ENCODE peak calls at places on chromosome 9, in seven cellular contexts. L is astrocyte of the cerebellum, K is aorta, V is lower leg skin, R is AG04450, D is transverse colon, H is GM12878. M is an unnamed sample.

GRCh38 chr9:15115702-15116639 is 191.0 kb downstream of the TTC39B start:
- DNase-seq in L (no peak), K (no peak), V (no peak), R (no peak), D (no peak), H (no peak), M (no peak)

GRCh38 chr9:2346277-2346913 is 275.2 kb upstream of the VLDLR start:
- DNase-seq in L (no peak), K (no peak), V (no peak), R (no peak), D (no peak), H (no peak), M (no peak)

GRCh38 chr9:30574355-30575151 is 1809.9 kb upstream of the ACO1 start:
- DNase-seq in L (no peak), K (no peak), V (no peak), R (no peak), D (no peak), H (no peak), M (no peak)

GRCh38 chr9:106757539-106757938 is 105.4 kb upstream of the ZNF462 start:
- DNase-seq in L (no peak), K (no peak), V (no peak), R (no peak), D (no peak), H (no peak), M (no peak)

GRCh38 chr9:86794356-86795046 is 152.8 kb downstream of the GAS1 start:
- DNase-seq in L (peak), K (no peak), V (no peak), R (peak), D (no peak), H (no peak), M (no peak)

GRCh38 chr9:116395409-116396037 is 241.9 kb downstream of the PAPPA start:
- DNase-seq in L (no peak), K (no peak), V (no peak), R (no peak), D (no peak), H (no peak), M (no peak)

GRCh38 chr9:21555911-21556310 is 73.8 kb upstream of the IFNE start:
- DNase-seq in L (no peak), K (no peak), V (no peak), R (no peak), D (no peak), H (no peak), M (no peak)

GRCh38 chr9:108151161-108151586 is 661.6 kb upstream of the KLF4 start:
- DNase-seq in L (no peak), K (no peak), V (no peak), R (peak), D (no peak), H (no peak), M (no peak)

GRCh38 chr9:81182421-81182820 is 506.9 kb downstream of the TLE1 start:
- DNase-seq in L (peak), K (no peak), V (no peak), R (peak), D (no peak), H (no peak), M (peak)

GRCh38 chr9:69089491-69089890 is 53.9 kb downstream of the FXN start:
- DNase-seq in L (no peak), K (no peak), V (no peak), R (no peak), D (no peak), H (no peak), M (no peak)

GRCh38 chr9:135280666-135281065 is 193.2 kb downstream of the OLFM1 start:
- DNase-seq in L (no peak), K (no peak), V (no peak), R (no peak), D (no peak), H (no peak), M (no peak)

GRCh38 chr9:33114746-33115145 is 38.3 kb upstream of the SMU1 start:
- DNase-seq in L (no peak), K (no peak), V (no peak), R (no peak), D (peak), H (no peak), M (no peak)

GRCh38 chr9:79408617-79409016 is 163.1 kb upstream of the TLE4 start:
- DNase-seq in L (no peak), K (no peak), V (no peak), R (no peak), D (no peak), H (no peak), M (peak)

GRCh38 chr9:136324501-136325300 is 2.6 kb upstream of the GPSM1 start:
- DNase-seq in L (no peak), K (no peak), V (no peak), R (no peak), D (no peak), H (no peak), M (no peak)

GRCh38 chr9:138099803-138100598 is 222.4 kb downstream of the CACNA1B start:
- DNase-seq in L (no peak), K (no peak), V (no peak), R (no peak), D (no peak), H (no peak), M (no peak)

GRCh38 chr9:88056876-88057275 is 81.4 kb downstream of the SPATA31C2 start:
- DNase-seq in L (peak), K (no peak), V (no peak), R (peak), D (no peak), H (no peak), M (peak)

GRCh38 chr9:3676766-3677165 is 151.0 kb upstream of the RFX3 start:
- DNase-seq in L (no peak), K (no peak), V (no peak), R (no peak), D (no peak), H (no peak), M (no peak)

GRCh38 chr9:83599071-83599470 is 23.9 kb upstream of the IDNK start:
- DNase-seq in L (no peak), K (no peak), V (no peak), R (no peak), D (no peak), H (no peak), M (no peak)

GRCh38 chr9:124947727-124948391 is 7.0 kb upstream of the GOLGA1 start:
- DNase-seq in L (no peak), K (no peak), V (no peak), R (no peak), D (no peak), H (no peak), M (no peak)

GRCh38 chr9:90001756-90002155 is 396.9 kb downstream of the GADD45G start:
- DNase-seq in L (no peak), K (no peak), V (no peak), R (no peak), D (no peak), H (no peak), M (no peak)

GRCh38 chr9:4301971-4302427 is 2.1 kb upstream of the GLIS3 start:
- DNase-seq in L (peak), K (peak), V (peak), R (peak), D (peak), H (no peak), M (peak)

DNA sequence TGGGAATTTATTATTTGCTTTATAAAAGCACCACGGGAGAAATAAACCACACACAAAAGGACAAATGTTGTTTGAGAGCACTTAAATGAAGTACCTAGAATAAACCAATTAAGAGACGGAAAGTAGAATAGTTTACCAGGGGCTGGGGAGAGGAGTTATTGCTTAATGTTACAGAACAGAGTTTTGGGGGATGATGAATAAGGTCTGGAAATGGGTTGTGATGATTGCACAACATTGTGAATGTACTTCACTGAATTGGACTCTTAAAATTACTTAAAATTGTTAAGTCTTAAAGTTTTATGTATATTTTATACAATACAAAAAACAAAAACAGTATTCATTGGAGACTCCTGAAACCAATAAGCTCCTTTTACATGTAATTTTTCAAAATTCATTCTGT is 1.5 kb downstream of the ZBTB43 start:
- DNase-seq in L (no peak), K (no peak), V (no peak), R (no peak), D (no peak), H (no peak), M (no peak)
- H3K4me3 ChIP-seq in L (peak), K (peak), V (no peak), R (peak), D (peak), H (peak), M (peak)

DNA sequence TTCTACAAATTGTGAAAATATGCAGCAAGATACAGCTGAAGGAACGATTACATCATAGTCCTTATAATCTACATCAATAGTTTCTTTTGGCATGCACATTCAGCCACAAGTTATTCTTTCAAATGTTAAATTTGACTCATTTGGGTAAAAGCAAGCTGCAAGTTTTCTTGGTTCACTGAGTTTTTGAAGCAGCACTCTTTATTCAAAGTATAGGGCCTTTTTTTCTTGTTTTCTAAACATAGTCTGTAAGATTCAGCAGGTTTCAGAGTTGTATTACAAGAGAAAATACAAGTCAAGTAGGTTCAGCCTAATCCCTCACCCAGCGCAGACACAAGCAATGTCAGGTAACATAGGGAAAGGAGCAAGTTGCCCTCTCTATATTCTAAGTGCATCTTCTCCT is 981.5 kb downstream of the PTPRD start:
- DNase-seq in L (peak), K (no peak), V (no peak), R (no peak), D (no peak), H (no peak), M (no peak)
- H3K4me3 ChIP-seq in L (no peak), K (no peak), V (no peak), R (no peak), D (no peak), H (no peak), M (no peak)

DNA sequence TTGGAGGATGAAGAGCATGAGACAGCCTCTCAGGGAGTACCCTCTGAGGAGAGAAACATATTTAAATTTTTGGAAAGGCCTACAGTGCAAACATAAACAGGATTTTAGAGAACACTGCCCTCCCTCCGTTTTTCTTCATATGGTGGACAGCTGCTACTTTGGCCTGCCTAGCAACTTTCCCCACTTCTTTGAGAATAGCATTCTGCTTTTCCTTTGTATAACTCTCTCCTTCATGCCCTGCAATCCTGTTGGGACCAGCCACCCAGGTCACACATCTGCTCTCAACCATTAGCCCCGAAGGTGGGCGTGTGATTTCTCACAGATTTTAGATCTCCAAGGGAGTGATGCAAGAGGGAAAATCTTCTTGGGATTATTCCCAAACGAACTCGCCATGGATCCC is 20.5 kb upstream of the TXN start:
- DNase-seq in L (no peak), K (no peak), V (no peak), R (no peak), D (no peak), H (no peak), M (no peak)
- H3K4me3 ChIP-seq in L (no peak), K (no peak), V (no peak), R (no peak), D (no peak), H (no peak), M (no peak)

GRCh38 chr9:111598730-111599091 is 736 bp downstream of the PTGR1 start:
- DNase-seq in L (no peak), K (peak), V (peak), R (no peak), D (peak), H (no peak), M (no peak)

GRCh38 chr9:111601237-111602018 is 2.0 kb upstream of the PTGR1 start:
- DNase-seq in L (no peak), K (no peak), V (no peak), R (no peak), D (no peak), H (no peak), M (no peak)

GRCh38 chr9:111599948-111600343 is 499 bp upstream of the PTGR1 start:
- DNase-seq in L (no peak), K (no peak), V (no peak), R (no peak), D (no peak), H (no peak), M (no peak)

GRCh38 chr9:111599092-111599947 is at the start of gene PTGR1:
- DNase-seq in L (peak), K (peak), V (peak), R (peak), D (peak), H (no peak), M (peak)

GRCh38 chr9:111597852-111598729 is 1.4 kb downstream of the PTGR1 start:
- DNase-seq in L (peak), K (peak), V (peak), R (no peak), D (peak), H (no peak), M (no peak)
- H3K4me3 ChIP-seq in L (peak), K (peak), V (peak), R (peak), D (peak), H (peak), M (peak)

DNA sequence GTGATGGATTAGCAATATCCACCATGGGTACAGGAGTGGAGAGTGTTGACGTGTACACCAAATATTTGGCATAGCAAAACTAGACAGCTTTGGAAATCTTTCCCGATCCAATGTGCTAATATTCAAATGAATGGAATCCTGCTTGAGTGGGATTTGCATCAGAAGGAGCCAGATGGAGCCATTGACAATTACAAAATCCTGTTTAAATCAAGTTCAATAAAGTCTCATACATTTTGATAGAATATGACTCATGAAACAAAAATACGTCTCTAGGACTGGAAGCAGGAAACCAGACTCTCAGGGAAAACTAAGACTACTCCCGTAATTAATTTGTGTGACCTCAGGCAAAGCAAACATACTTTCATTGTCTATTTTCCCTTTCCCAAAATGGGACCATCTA is 13.0 kb downstream of the TNC start:
- DNase-seq in L (no peak), K (no peak), V (no peak), R (no peak), D (no peak), H (no peak), M (no peak)
- H3K4me3 ChIP-seq in L (no peak), K (no peak), V (no peak), R (no peak), D (no peak), H (no peak), M (no peak)

GRCh38 chr9:127987103-127987614 is 6.4 kb upstream of the EEIG1 start:
- DNase-seq in L (no peak), K (no peak), V (no peak), R (no peak), D (no peak), H (no peak), M (peak)
- H3K4me3 ChIP-seq in L (no peak), K (no peak), V (no peak), R (no peak), D (no peak), H (no peak), M (no peak)

M was measured in epithelial cell of proximal tubule.